ENCODE peak calls at places on chromosomes 11 and 22, in eight cellular contexts. M, Z, G, O, Q, W, B and F are unnamed samples.

GRCh38 chr11:1854949-1855885 is 2.3 kb downstream of the LSP1 start:
- DNase-seq in O (no peak), M (no peak), G (no peak), Z (no peak), W (no peak), Q (no peak), B (no peak), F (no peak)

GRCh38 chr22:48234011-48234410 is 1471.6 kb downstream of the TBC1D22A start:
- DNase-seq in B (no peak), Q (no peak), O (no peak), M (no peak), W (no peak), Z (no peak), G (no peak), F (no peak)

GRCh38 chr11:46523290-46523689 is 70.5 kb downstream of the AMBRA1 start:
- DNase-seq in W (no peak), B (no peak), Z (no peak), O (no peak), Q (no peak), M (no peak), G (no peak), F (no peak)

GRCh38 chr11:10107522-10107921 is 186.5 kb downstream of the SBF2 start:
- DNase-seq in B (no peak), W (no peak), G (no peak), O (no peak), Z (no peak), M (no peak), Q (no peak), F (no peak)

GRCh38 chr11:2884424-2884815 is 1.2 kb downstream of the CDKN1C start:
- DNase-seq in W (no peak), M (no peak), B (peak; percentile 53), G (no peak), O (no peak), Z (no peak), Q (peak; percentile 53), F (no peak)

GRCh38 chr11:20080032-20080685 is 80.1 kb downstream of the DBX1 start:
- DNase-seq in W (no peak), G (no peak), Z (no peak), O (no peak), Q (no peak), M (no peak), B (no peak), F (no peak)

GRCh38 chr11:64341851-64342791 is 2.1 kb downstream of the CCDC88B start:
- DNase-seq in W (peak; percentile 82), M (no peak), B (peak; percentile 94), Z (peak; percentile 81), G (peak; percentile 81), Q (peak; percentile 96), O (peak; percentile 97), F (peak; percentile 94)

GRCh38 chr22:44931077-44931540 is 78.7 kb downstream of the PHF21B start:
- DNase-seq in G (no peak), M (no peak), Z (no peak), Q (no peak), O (no peak), W (no peak), B (no peak), F (no peak)

GRCh38 chr11:129315781-129316579 is 59.7 kb upstream of the BARX2 start:
- DNase-seq in W (no peak), O (peak; percentile 87), M (peak; percentile 65), Q (peak; percentile 72), G (peak; percentile 39), Z (peak; percentile 59), B (no peak), F (peak; percentile 41)

GRCh38 chr11:69541001-69541285 is 59.5 kb downstream of the LINC01488 start:
- DNase-seq in Q (no peak), G (no peak), M (no peak), W (no peak), B (no peak), O (no peak), Z (no peak), F (no peak)

GRCh38 chr11:69563306-69563705 is 77.7 kb upstream of the CCND1 start:
- DNase-seq in G (no peak), Q (no peak), W (no peak), M (no peak), O (no peak), B (no peak), Z (no peak), F (no peak)

GRCh38 chr11:131912127-131912526 is 541.7 kb downstream of the NTM start:
- DNase-seq in M (no peak), O (no peak), G (no peak), Z (no peak), B (no peak), W (no peak), Q (no peak), F (peak; percentile 7)

GRCh38 chr11:121723261-121723741 is 270.5 kb upstream of the SORL1-AS1 start:
- DNase-seq in Z (peak; percentile 63), W (peak; percentile 3), B (peak; percentile 41), M (peak; percentile 19), G (no peak), O (no peak), Q (no peak), F (no peak)

GRCh38 chr22:45975266-45976161 is 1.4 kb downstream of the WNT7B start:
- DNase-seq in G (no peak), B (no peak), Q (no peak), Z (no peak), M (no peak), W (no peak), O (no peak), F (peak; percentile 51)

GRCh38 chr22:43262990-43263644 is 76.2 kb upstream of the TTLL12 start:
- DNase-seq in Q (peak; percentile 33), O (no peak), M (no peak), B (peak; percentile 51), W (peak; percentile 48), Z (no peak), G (no peak), F (no peak)

GRCh38 chr11:62909107-62909894 is 11.9 kb downstream of the CHRM1 start:
- DNase-seq in Z (peak; percentile 53), B (peak; percentile 71), Q (peak; percentile 85), O (peak; percentile 91), M (peak; percentile 85), G (no peak), W (peak; percentile 67), F (peak; percentile 97)

GRCh38 chr11:7599209-7599608 is 74.1 kb downstream of the CYB5R2 start:
- DNase-seq in M (no peak), Q (no peak), Z (no peak), W (no peak), B (no peak), G (no peak), O (no peak), F (no peak)

GRCh38 chr11:17604201-17604912 is 57.3 kb downstream of the OTOG start:
- DNase-seq in G (no peak), Z (no peak), M (no peak), O (no peak), W (no peak), B (no peak), Q (no peak), F (peak; percentile 72)

GRCh38 chr11:94604496-94604895 is 37.3 kb downstream of the PIWIL4 start:
- DNase-seq in W (no peak), O (no peak), Q (no peak), G (no peak), M (no peak), B (no peak), Z (no peak), F (no peak)

GRCh38 chr11:36088234-36088975 is 144.5 kb downstream of the LDLRAD3 start:
- DNase-seq in B (no peak), Z (no peak), O (no peak), M (no peak), Q (no peak), W (no peak), G (no peak), F (no peak)

GRCh38 chr22:38114484-38115398 is 4.3 kb upstream of the BAIAP2L2 start:
- DNase-seq in G (peak; percentile 38), Q (peak; percentile 90), M (peak; percentile 66), B (peak; percentile 96), W (peak; percentile 80), Z (peak; percentile 89), O (peak; percentile 88), F (peak; percentile 93)

GRCh38 chr11:33256031-33256807 is 962 bp upstream of the HIPK3 start:
- DNase-seq in O (no peak), W (no peak), M (no peak), Q (no peak), G (no peak), B (no peak), Z (peak; percentile 8), F (no peak)

GRCh38 chr22:46707827-46708570 is 30.1 kb downstream of the CERK start:
- DNase-seq in Q (no peak), Z (no peak), W (no peak), O (no peak), M (no peak), B (no peak), G (no peak), F (no peak)

GRCh38 chr11:99370557-99371200 is 349.9 kb downstream of the CNTN5 start:
- DNase-seq in B (peak; percentile 41), G (no peak), Q (no peak), Z (peak; percentile 47), O (no peak), M (peak; percentile 71), W (peak; percentile 70), F (peak; percentile 27)

GRCh38 chr11:65883786-65884715 is 4.2 kb downstream of the FIBP start:
- DNase-seq in B (no peak), Q (peak; percentile 8), Z (no peak), W (no peak), M (no peak), G (no peak), O (no peak), F (no peak)

GRCh38 chr11:16632295-16633200 is 105.9 kb upstream of the C11orf58 start:
- DNase-seq in Z (no peak), B (no peak), O (no peak), Q (no peak), W (peak; percentile 31), M (peak; percentile 36), G (no peak), F (peak; percentile 21)

GRCh38 chr11:73976451-73977151 is 6.0 kb downstream of the UCP2 start:
- DNase-seq in O (no peak), Q (no peak), Z (no peak), G (no peak), M (no peak), W (no peak), B (no peak), F (no peak)

GRCh38 chr22:46661221-46661851 is 41.1 kb downstream of the GRAMD4 start:
- DNase-seq in M (peak; percentile 84), Q (no peak), O (peak; percentile 62), Z (no peak), G (no peak), W (peak; percentile 66), B (no peak), F (peak; percentile 9)